ENCODE peak calls at places on chromosomes 3 and 15, in nine cellular contexts. Z, V, T, C, X, Y, K, Q and H are unnamed samples.
A peak's percentile ranks its signal among the peaks of the same experiment; 100 is the strongest.

GRCh38 chr3:98333989-98334606 is 19.6 kb upstream of the OR5K4 start:
- DNase-seq in Z (no peak), V (no peak), T (peak; percentile 7), C (no peak), X (no peak), Y (no peak), K (no peak), Q (no peak), H (no peak)

GRCh38 chr15:101723161-101723873 is 956 bp downstream of the TARS3 start:
- DNase-seq in Z (peak; percentile 5), V (no peak), T (peak; percentile 26), C (no peak), X (no peak), Y (no peak), K (peak; percentile 50), Q (no peak), H (no peak)

GRCh38 chr3:15052335-15053242 is 12.5 kb downstream of the MRPS25 start:
- DNase-seq in Z (no peak), V (no peak), T (no peak), C (no peak), X (no peak), Y (no peak), K (no peak), Q (no peak), H (no peak)

GRCh38 chr15:63991706-63992105 is 54.6 kb downstream of the DAPK2 start:
- DNase-seq in Z (no peak), V (no peak), T (no peak), C (no peak), X (no peak), Y (no peak), K (no peak), Q (no peak), H (peak; percentile 66)

GRCh38 chr3:14631687-14632444 is 19.7 kb upstream of the CCDC174 start:
- DNase-seq in Z (no peak), V (no peak), T (no peak), C (no peak), X (peak; percentile 21), Y (no peak), K (no peak), Q (no peak), H (no peak)

GRCh38 chr3:9180764-9181117 is 68.7 kb downstream of the SRGAP3 start:
- DNase-seq in Z (no peak), V (peak; percentile 29), T (no peak), C (no peak), X (no peak), Y (no peak), K (no peak), Q (no peak), H (no peak)

GRCh38 chr3:39166134-39166710 is 12.8 kb upstream of the CSRNP1 start:
- DNase-seq in Z (peak; percentile 80), V (no peak), T (peak; percentile 94), C (no peak), X (no peak), Y (no peak), K (peak; percentile 91), Q (no peak), H (no peak)

GRCh38 chr15:41804361-41804760 is 23.5 kb upstream of the JMJD7 start:
- DNase-seq in Z (no peak), V (no peak), T (no peak), C (no peak), X (no peak), Y (peak; percentile 55), K (no peak), Q (no peak), H (no peak)

GRCh38 chr3:43153189-43154083 is 47.6 kb upstream of the POMGNT2 start:
- DNase-seq in Z (peak; percentile 57), V (peak; percentile 35), T (peak; percentile 88), C (no peak), X (peak; percentile 72), Y (peak; percentile 17), K (peak; percentile 72), Q (peak; percentile 97), H (peak; percentile 12)

GRCh38 chr15:89794627-89795241 is 18.6 kb downstream of the MESP2 start:
- DNase-seq in Z (no peak), V (no peak), T (peak; percentile 70), C (no peak), X (no peak), Y (peak; percentile 26), K (peak; percentile 56), Q (no peak), H (no peak)

GRCh38 chr3:172056416-172056815 is 17.0 kb downstream of the FNDC3B start:
- DNase-seq in Z (no peak), V (no peak), T (no peak), C (no peak), X (no peak), Y (no peak), K (no peak), Q (no peak), H (no peak)

GRCh38 chr15:43133429-43134156 is at the start of gene TMEM62:
- DNase-seq in Z (peak; percentile 82), V (peak; percentile 84), T (peak; percentile 44), C (peak; percentile 81), X (peak; percentile 91), Y (peak; percentile 92), K (peak; percentile 60), Q (peak; percentile 54), H (peak; percentile 83)

GRCh38 chr3:57446318-57446841 is 97.8 kb downstream of the DNAH12 start:
- DNase-seq in Z (peak; percentile 25), V (no peak), T (no peak), C (no peak), X (no peak), Y (peak; percentile 5), K (peak; percentile 61), Q (no peak), H (no peak)

GRCh38 chr3:61530355-61530754 is 31.0 kb upstream of the PTPRG start:
- DNase-seq in Z (peak; percentile 56), V (no peak), T (peak; percentile 28), C (peak; percentile 36), X (no peak), Y (peak; percentile 33), K (peak; percentile 37), Q (no peak), H (no peak)

GRCh38 chr15:80906159-80906775 is 83.4 kb downstream of the MESD start:
- DNase-seq in Z (no peak), V (no peak), T (peak; percentile 67), C (no peak), X (no peak), Y (no peak), K (peak; percentile 50), Q (no peak), H (peak; percentile 53)

GRCh38 chr3:131053021-131053420 is 26.3 kb downstream of the NEK11 start:
- DNase-seq in Z (no peak), V (no peak), T (peak; percentile 1), C (no peak), X (no peak), Y (no peak), K (no peak), Q (no peak), H (no peak)

GRCh38 chr15:84112025-84112424 is 123.5 kb upstream of the GOLGA6L4 start:
- DNase-seq in Z (peak; percentile 32), V (no peak), T (peak; percentile 12), C (no peak), X (no peak), Y (no peak), K (peak; percentile 45), Q (no peak), H (no peak)

GRCh38 chr15:68431792-68432401 is at the start of gene ITGA11:
- DNase-seq in Z (peak; percentile 79), V (peak; percentile 82), T (peak; percentile 34), C (peak; percentile 83), X (peak; percentile 89), Y (peak; percentile 73), K (peak; percentile 74), Q (peak; percentile 40), H (peak; percentile 46)

GRCh38 chr3:123564056-123564455 is 20.8 kb downstream of the HACD2 start:
- DNase-seq in Z (no peak), V (no peak), T (no peak), C (no peak), X (no peak), Y (no peak), K (no peak), Q (no peak), H (no peak)

DNA sequence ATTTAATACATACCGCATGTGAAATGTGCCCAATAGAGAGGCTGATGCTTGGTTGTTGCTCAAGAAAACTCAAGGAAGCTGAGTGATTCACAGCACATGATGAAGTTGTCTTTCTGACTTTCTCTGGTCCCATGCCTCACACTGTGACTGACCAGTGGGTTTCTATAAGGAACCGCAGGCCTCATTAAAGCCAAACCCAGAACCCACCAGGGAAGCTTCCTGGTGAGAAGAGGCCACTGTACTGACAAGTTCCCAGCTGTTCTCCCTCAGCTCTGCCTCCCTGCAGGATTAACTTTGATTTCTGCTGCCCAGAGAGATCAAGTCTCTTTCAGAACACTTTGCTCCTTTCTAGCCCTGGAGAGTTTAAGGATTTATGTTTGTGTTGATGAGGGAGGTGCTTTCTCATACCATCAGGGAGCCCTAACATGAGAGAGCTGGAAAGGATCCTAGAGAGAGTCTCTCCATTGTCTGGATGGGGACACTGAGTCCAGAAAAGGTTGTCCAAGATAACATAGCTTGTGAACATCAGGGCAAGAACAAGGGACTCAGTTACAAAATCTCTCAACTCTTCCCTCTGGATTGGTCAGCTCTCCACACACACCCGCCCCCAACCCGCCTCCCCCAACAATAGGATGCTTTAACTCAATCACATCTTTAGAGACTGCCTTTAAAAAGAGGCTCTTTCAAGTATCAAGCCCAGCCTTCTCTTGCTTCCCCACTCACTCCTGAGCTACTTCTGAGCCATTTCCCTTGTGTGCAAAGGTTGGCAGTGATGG is 303.2 kb upstream of the TLE3 start:
- DNase-seq in Z (no peak), V (peak; percentile 75), T (no peak), C (no peak), X (no peak), Y (no peak), K (no peak), Q (no peak), H (peak; percentile 26)
- H3K4me1 ChIP-seq in Z (peaks cover 6% of the 10 kb centered on the region), V (peaks cover 9% of the 10 kb centered on the region), T (no peaks in the 10 kb centered on the region), C (no peaks in the 10 kb centered on the region), X (peaks cover 2% of the 10 kb centered on the region), Y (no peaks in the 10 kb centered on the region), K (no peaks in the 10 kb centered on the region), Q (no peaks in the 10 kb centered on the region), H (no peaks in the 10 kb centered on the region)

GRCh38 chr15:24924153-24924552 is 30.6 kb upstream of the SNRPN start:
- DNase-seq in Z (no peak), V (no peak), T (no peak), C (no peak), X (no peak), Y (no peak), K (no peak), Q (no peak), H (no peak)
- H3K9me3 ChIP-seq in Z (no peaks in the 10 kb centered on the region), V (no peaks in the 10 kb centered on the region), T (no peaks in the 10 kb centered on the region), C (peaks cover 32% of the 10 kb centered on the region), X (no peaks in the 10 kb centered on the region), Y (no peaks in the 10 kb centered on the region), K (no peaks in the 10 kb centered on the region), Q (no peaks in the 10 kb centered on the region), H (no peaks in the 10 kb centered on the region)

GRCh38 chr3:46183330-46183729 is 24.8 kb downstream of the CCR1 start:
- DNase-seq in Z (no peak), V (no peak), T (no peak), C (no peak), X (no peak), Y (no peak), K (no peak), Q (no peak), H (no peak)
- TF ChIP-seq CTCF in Z (no peak), V (no peak), T (no peak), C (peak; percentile 24), X (no peak), Y (no peak), K (no peak), Q (no peak), H (no peak)

DNA sequence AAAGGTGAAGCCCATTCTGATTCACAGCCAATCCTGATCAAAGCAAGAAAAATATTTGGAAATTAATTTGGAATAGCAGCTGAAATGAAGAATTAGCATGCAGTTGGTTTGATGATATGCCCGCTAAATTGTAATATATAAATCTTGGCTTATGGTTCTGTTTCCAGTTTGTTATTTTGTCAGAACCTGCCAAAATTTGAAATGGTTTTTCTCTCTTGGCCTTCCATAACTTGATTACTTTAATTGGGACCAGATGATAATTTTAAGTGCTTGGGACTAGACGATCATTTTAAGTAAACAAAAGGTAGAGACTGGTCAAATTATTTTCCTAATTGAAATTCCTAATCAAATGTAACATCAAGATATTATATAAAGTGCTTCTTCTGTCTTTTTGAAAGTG is 842.4 kb downstream of the TBL1XR1 start:
- DNase-seq in Z (no peak), V (no peak), T (no peak), C (no peak), X (no peak), Y (no peak), K (no peak), Q (no peak), H (no peak)
- H3K4me1 ChIP-seq in Z (no peaks in the 10 kb centered on the region), V (no peaks in the 10 kb centered on the region), T (peaks cover 2% of the 10 kb centered on the region), C (no peaks in the 10 kb centered on the region), X (no peaks in the 10 kb centered on the region), Y (peaks cover 15% of the 10 kb centered on the region), K (no peaks in the 10 kb centered on the region), Q (no peaks in the 10 kb centered on the region), H (no peaks in the 10 kb centered on the region)